ENCODE peak calls at places on chromosomes 13 and 19, in nine cellular contexts. Q, P, S, N, D, F, O, Z and A are unnamed samples.

GRCh38 chr13:59203855-59204254 is 959.9 kb downstream of the DIAPH3 start:
- DNase-seq in S (no peak), P (no peak), N (no peak), F (no peak), Q (no peak), O (no peak), Z (no peak), D (no peak), A (no peak)

GRCh38 chr13:47696677-47697076 is 304.4 kb downstream of the SUCLA2 start:
- DNase-seq in F (no peak), P (no peak), Q (no peak), O (no peak), Z (no peak), S (no peak), N (no peak), D (no peak), A (no peak)

GRCh38 chr19:17183271-17183757 is 31.8 kb upstream of the USE1 start:
- DNase-seq in P (no peak), Q (no peak), N (peak), O (no peak), S (no peak), F (no peak), Z (no peak), D (peak), A (no peak)

GRCh38 chr13:41061914-41062837 is 867 bp downstream of the WBP4 start:
- DNase-seq in N (no peak), O (no peak), S (no peak), P (peak), F (peak), Z (peak), D (no peak), Q (peak), A (no peak)

GRCh38 chr13:106498571-106498970 is 36.9 kb downstream of the EFNB2 start:
- DNase-seq in S (no peak), O (no peak), N (no peak), F (no peak), Z (no peak), Q (no peak), D (no peak), P (no peak), A (no peak)

GRCh38 chr13:73337511-73337910 is 278.7 kb downstream of the KLF5 start:
- DNase-seq in O (no peak), Q (no peak), F (no peak), D (no peak), P (no peak), N (no peak), S (no peak), Z (no peak), A (no peak)

GRCh38 chr13:107043016-107043957 is 475.4 kb upstream of the ARGLU1 start:
- DNase-seq in Q (no peak), Z (peak), S (no peak), D (no peak), O (no peak), N (no peak), P (peak), F (no peak), A (no peak)

GRCh38 chr13:104024416-104025170 is 958.4 kb upstream of the SLC10A2 start:
- DNase-seq in S (no peak), Z (no peak), N (no peak), F (no peak), P (peak), D (no peak), Q (no peak), O (no peak), A (no peak)

GRCh38 chr13:28475916-28476725 is 18.8 kb downstream of the FLT1 start:
- DNase-seq in O (no peak), Z (peak), Q (no peak), N (no peak), S (no peak), P (peak), D (no peak), F (no peak), A (no peak)

GRCh38 chr19:47381653-47382279 is 32.7 kb downstream of the DHX34 start:
- DNase-seq in Q (no peak), S (no peak), O (no peak), F (no peak), N (peak), P (no peak), D (no peak), Z (no peak), A (no peak)

GRCh38 chr13:36347826-36348225 is 1.6 kb upstream of the SPART start:
- DNase-seq in S (no peak), Q (no peak), Z (no peak), D (no peak), O (no peak), N (no peak), F (no peak), P (no peak), A (no peak)

GRCh38 chr13:98504371-98504963 is 72.4 kb downstream of the STK24 start:
- DNase-seq in Z (no peak), O (peak), D (peak), P (no peak), N (no peak), Q (no peak), F (no peak), S (no peak), A (no peak)

GRCh38 chr19:5287066-5287465 is 53.5 kb downstream of the PTPRS start:
- DNase-seq in F (no peak), N (no peak), O (no peak), Q (no peak), Z (no peak), S (no peak), P (no peak), D (no peak), A (no peak)

GRCh38 chr13:41643502-41643901 is 186.2 kb downstream of the RGCC start:
- DNase-seq in S (no peak), F (no peak), D (no peak), P (peak), Z (no peak), Q (no peak), N (no peak), O (no peak), A (no peak)

GRCh38 chr13:80572308-80572676 is 231.4 kb upstream of the SPRY2 start:
- DNase-seq in S (no peak), Q (no peak), D (no peak), Z (no peak), N (no peak), O (no peak), F (no peak), P (no peak), A (no peak)

GRCh38 chr19:47740866-47741519 is 4.4 kb upstream of the NOP53 start:
- DNase-seq in Q (no peak), S (no peak), P (no peak), F (no peak), Z (no peak), O (no peak), D (no peak), N (no peak), A (no peak)

GRCh38 chr13:87536899-87537298 is 134.3 kb upstream of the SLITRK5 start:
- DNase-seq in N (no peak), O (no peak), F (no peak), P (no peak), S (no peak), D (no peak), Z (no peak), Q (no peak), A (no peak)

GRCh38 chr13:114237415-114238112 is 2.9 kb downstream of the CDC16 start:
- DNase-seq in P (no peak), S (no peak), F (no peak), N (no peak), O (no peak), D (no peak), Z (no peak), Q (no peak), A (no peak)

GRCh38 chr13:50376895-50377575 is 361.8 kb downstream of the KCNRG start:
- DNase-seq in Q (no peak), Z (no peak), O (no peak), N (no peak), D (no peak), P (no peak), F (no peak), S (no peak), A (no peak)

GRCh38 chr13:51539887-51540286 is 44.4 kb upstream of the WDFY2 start:
- DNase-seq in D (no peak), Z (peak), Q (no peak), N (no peak), S (no peak), F (no peak), P (no peak), O (no peak), A (no peak)

GRCh38 chr19:3945838-3946237 is 13.0 kb downstream of the NMRK2 start:
- DNase-seq in S (no peak), D (no peak), O (no peak), P (no peak), Z (no peak), N (no peak), F (no peak), Q (no peak), A (no peak)

GRCh38 chr13:20305587-20305986 is 73.5 kb upstream of the GJB6 start:
- DNase-seq in D (no peak), N (no peak), O (no peak), P (no peak), Z (no peak), S (no peak), F (no peak), Q (no peak), A (no peak)

GRCh38 chr13:90706631-90707030 is 640.9 kb upstream of the MIR17HG start:
- DNase-seq in Q (no peak), F (no peak), S (no peak), P (no peak), N (no peak), Z (no peak), D (no peak), O (no peak), A (no peak)

GRCh38 chr13:99800004-99800403 is 171.6 kb downstream of the ZIC5 start:
- DNase-seq in P (no peak), D (no peak), O (no peak), Z (no peak), N (no peak), F (no peak), S (no peak), Q (no peak), A (no peak)

GRCh38 chr13:49098198-49098597 is 121.9 kb upstream of the MLNR start:
- DNase-seq in F (no peak), S (no peak), P (peak), Z (peak), O (no peak), N (no peak), D (no peak), Q (peak), A (no peak)

GRCh38 chr19:31648347-31648746 is 299.1 kb upstream of the TSHZ3 start:
- DNase-seq in P (peak), Q (no peak), Z (no peak), O (no peak), D (no peak), N (no peak), F (no peak), S (no peak), A (no peak)

GRCh38 chr19:7554990-7555864 is 19.7 kb downstream of the PNPLA6 start:
- DNase-seq in F (peak), D (peak), O (no peak), N (no peak), Z (peak), P (no peak), S (no peak), Q (no peak), A (no peak)

GRCh38 chr19:44024900-44025216 is 321 bp upstream of the ZNF222 start:
- DNase-seq in P (no peak), S (no peak), Q (no peak), F (no peak), D (no peak), N (no peak), Z (no peak), O (no peak), A (no peak)

GRCh38 chr13:40793339-40793738 is 3.9 kb downstream of the SLC25A15 start:
- DNase-seq in P (no peak), S (no peak), F (no peak), Q (no peak), N (no peak), O (no peak), D (no peak), Z (no peak), A (no peak)

GRCh38 chr13:21694831-21695230 is 24.0 kb downstream of the FGF9 start:
- DNase-seq in O (no peak), Q (no peak), N (no peak), S (no peak), D (no peak), F (no peak), Z (no peak), P (no peak), A (no peak)

GRCh38 chr13:75788494-75788991 is 152.4 kb downstream of the LMO7 start:
- DNase-seq in Q (no peak), N (no peak), S (no peak), F (no peak), D (no peak), O (no peak), Z (peak), P (peak), A (no peak)

GRCh38 chr19:397321-397720 is 11.6 kb downstream of the C2CD4C start:
- DNase-seq in P (no peak), N (no peak), S (no peak), F (no peak), D (no peak), O (no peak), Q (no peak), Z (no peak), A (no peak)

GRCh38 chr13:30593001-30593400 is 24.7 kb upstream of the USPL1 start:
- DNase-seq in P (no peak), O (no peak), Q (no peak), F (no peak), S (no peak), N (no peak), D (no peak), Z (no peak), A (no peak)